ENCODE peak calls at places on chromosomes 16 and 17, in eight cellular contexts. H, N, M, K, F, S, O and C are unnamed samples.

GRCh38 chr17:77645441-77646430 is 312.8 kb upstream of the TNRC6C start:
- DNase-seq in H (peak), N (no peak), M (no peak), K (peak), F (no peak), S (no peak), O (no peak), C (no peak)

GRCh38 chr16:7332611-7333010 is at the start of gene RBFOX1:
- DNase-seq in H (no peak), N (no peak), M (no peak), K (no peak), F (no peak), S (no peak), O (no peak), C (no peak)

GRCh38 chr16:66408181-66409048 is 18.7 kb upstream of the BEAN1 start:
- DNase-seq in H (peak), N (no peak), M (no peak), K (no peak), F (peak), S (peak), O (no peak), C (no peak)

GRCh38 chr17:58233547-58233946 is 4.8 kb upstream of the LPO start:
- DNase-seq in H (no peak), N (no peak), M (no peak), K (no peak), F (no peak), S (no peak), O (no peak), C (peak)

GRCh38 chr16:54374136-54374535 is 87.5 kb upstream of the IRX3 start:
- DNase-seq in H (no peak), N (no peak), M (no peak), K (no peak), F (no peak), S (no peak), O (no peak), C (no peak)

GRCh38 chr16:28027055-28027454 is 36.5 kb downstream of the GSG1L start:
- DNase-seq in H (no peak), N (no peak), M (no peak), K (no peak), F (no peak), S (no peak), O (no peak), C (no peak)

GRCh38 chr16:29899516-29900101 is at the start of gene SEZ6L2:
- DNase-seq in H (peak), N (peak), M (peak), K (peak), F (peak), S (peak), O (peak), C (no peak)

GRCh38 chr16:27748868-27749546 is 199.1 kb downstream of the KATNIP start:
- DNase-seq in H (peak), N (peak), M (no peak), K (no peak), F (peak), S (peak), O (no peak), C (peak)

GRCh38 chr17:14746784-14747575 is 446.1 kb downstream of the HS3ST3B1 start:
- DNase-seq in H (no peak), N (no peak), M (no peak), K (no peak), F (peak), S (no peak), O (no peak), C (no peak)

GRCh38 chr16:4624827-4625616 is 396 bp downstream of the MGRN1 start:
- DNase-seq in H (peak), N (peak), M (peak), K (peak), F (peak), S (peak), O (peak), C (peak)

GRCh38 chr17:79651266-79651665 is 40.4 kb upstream of the RBFOX3 start:
- DNase-seq in H (no peak), N (no peak), M (no peak), K (no peak), F (no peak), S (no peak), O (no peak), C (no peak)

GRCh38 chr17:2347805-2348685 is 10.7 kb downstream of the SGSM2 start:
- DNase-seq in H (no peak), N (no peak), M (peak), K (no peak), F (peak), S (peak), O (no peak), C (no peak)

GRCh38 chr17:52147431-52147830 is 11.1 kb downstream of the CA10 start:
- DNase-seq in H (no peak), N (no peak), M (no peak), K (no peak), F (no peak), S (no peak), O (no peak), C (no peak)

GRCh38 chr16:1979271-1980025 is 1.8 kb downstream of the NOXO1 start:
- DNase-seq in H (peak), N (peak), M (no peak), K (no peak), F (peak), S (peak), O (no peak), C (no peak)

GRCh38 chr16:50742521-50743150 is 750 bp downstream of the CYLD start:
- DNase-seq in H (peak), N (peak), M (peak), K (peak), F (peak), S (peak), O (no peak), C (no peak)

GRCh38 chr17:30554839-30555751 is 77.9 kb downstream of the GOSR1 start:
- DNase-seq in H (no peak), N (no peak), M (no peak), K (no peak), F (peak), S (peak), O (peak), C (no peak)

GRCh38 chr16:30741461-30741914 is 6.7 kb upstream of the PHKG2 start:
- DNase-seq in H (no peak), N (peak), M (no peak), K (no peak), F (peak), S (peak), O (peak), C (no peak)

GRCh38 chr16:16994831-16995230 is 475.9 kb downstream of the XYLT1 start:
- DNase-seq in H (no peak), N (no peak), M (no peak), K (no peak), F (no peak), S (no peak), O (no peak), C (no peak)

GRCh38 chr16:27377666-27378485 is 24.1 kb upstream of the IL21R start:
- DNase-seq in H (peak), N (no peak), M (no peak), K (no peak), F (no peak), S (no peak), O (peak), C (peak)